ENCODE peak calls at places on chromosomes 12 and 14, in nine cellular contexts. W, R, X, V, I, B, J, Q and O are unnamed samples.

GRCh38 chr14:26596722-26597030 is 1.2 kb downstream of the NOVA1 start:
- DNase-seq in X (peak), I (no peak), V (peak), J (no peak), B (peak), R (no peak), Q (no peak), W (no peak), O (peak)

GRCh38 chr12:83477706-83478105 is 791.0 kb downstream of the TMTC2 start:
- DNase-seq in I (no peak), R (no peak), X (no peak), Q (no peak), W (no peak), J (no peak), B (no peak), V (no peak), O (no peak)

GRCh38 chr12:53105256-53105655 is 2.0 kb downstream of the SOAT2 start:
- DNase-seq in Q (no peak), I (no peak), R (no peak), J (no peak), W (no peak), V (no peak), X (no peak), B (no peak), O (no peak)

GRCh38 chr14:88551936-88552565 is 2.8 kb downstream of the PTPN21 start:
- DNase-seq in R (no peak), I (peak), V (peak), W (no peak), X (no peak), B (peak), J (no peak), Q (peak), O (peak)

GRCh38 chr12:27243006-27243405 is 1.1 kb upstream of the STK38L start:
- DNase-seq in V (no peak), B (no peak), R (no peak), W (no peak), I (no peak), Q (no peak), X (no peak), J (no peak), O (no peak)

GRCh38 chr12:18443768-18444437 is 182.6 kb downstream of the PIK3C2G start:
- DNase-seq in X (no peak), B (peak), R (no peak), J (no peak), W (no peak), Q (no peak), I (no peak), V (peak), O (no peak)

GRCh38 chr12:129966086-129966640 is 62.3 kb upstream of the TMEM132D start:
- DNase-seq in J (no peak), B (no peak), V (no peak), W (no peak), Q (no peak), R (no peak), I (no peak), X (no peak), O (no peak)

GRCh38 chr14:93115920-93116675 is at the start of gene ITPK1:
- DNase-seq in I (peak), J (peak), R (peak), X (peak), W (peak), B (peak), Q (peak), V (peak), O (peak)

GRCh38 chr14:79064200-79064599 is 894.0 kb downstream of the NRXN3 start:
- DNase-seq in W (no peak), X (no peak), Q (no peak), R (no peak), B (no peak), J (no peak), V (no peak), I (peak), O (no peak)

GRCh38 chr12:14960548-14961465 is 594 bp downstream of the ARHGDIB start:
- DNase-seq in Q (no peak), X (no peak), R (no peak), I (no peak), W (peak), J (no peak), B (peak), V (peak), O (no peak)

GRCh38 chr12:111506260-111506659 is 92.9 kb downstream of the ATXN2 start:
- DNase-seq in I (no peak), W (no peak), B (no peak), V (no peak), J (no peak), R (no peak), Q (no peak), X (no peak), O (no peak)

GRCh38 chr14:95250126-95250824 is 69.4 kb downstream of the CLMN start:
- DNase-seq in Q (no peak), R (no peak), I (no peak), W (no peak), B (no peak), X (no peak), J (no peak), V (no peak), O (no peak)

GRCh38 chr14:73443758-73444157 is 14.6 kb downstream of the NUMB start:
- DNase-seq in Q (no peak), X (no peak), R (no peak), W (no peak), I (no peak), V (no peak), B (no peak), J (no peak), O (no peak)

GRCh38 chr12:26319511-26319910 is 124.1 kb downstream of the SSPN start:
- DNase-seq in Q (peak), X (no peak), W (no peak), V (peak), I (no peak), B (peak), R (no peak), J (no peak), O (peak)

GRCh38 chr12:130878193-130879185 is 6.6 kb downstream of the RAN start:
- DNase-seq in I (no peak), X (no peak), W (peak), Q (no peak), V (no peak), B (no peak), J (no peak), R (no peak), O (no peak)

GRCh38 chr12:104694161-104694560 is 237.4 kb downstream of the CHST11 start:
- DNase-seq in W (no peak), V (peak), R (no peak), I (no peak), Q (no peak), J (no peak), B (no peak), X (no peak), O (peak)

GRCh38 chr12:24851816-24852337 is 97.0 kb downstream of the BCAT1 start:
- DNase-seq in Q (no peak), X (no peak), J (no peak), W (no peak), V (no peak), I (no peak), R (no peak), B (no peak), O (no peak)

GRCh38 chr12:49109631-49110172 is 945 bp downstream of the LMBR1L start:
- DNase-seq in Q (no peak), J (no peak), W (peak), V (no peak), I (no peak), X (no peak), R (no peak), B (no peak), O (peak)

GRCh38 chr12:27822076-27822712 is 42.2 kb upstream of the MANSC4 start:
- DNase-seq in Q (no peak), B (peak), V (peak), W (no peak), R (peak), X (peak), I (no peak), J (no peak), O (peak)

GRCh38 chr12:95857799-95858198 is 953 bp upstream of the SNRPF start:
- DNase-seq in I (no peak), V (no peak), Q (no peak), W (peak), J (no peak), X (no peak), B (no peak), R (no peak), O (no peak)

GRCh38 chr14:97162621-97163020 is 365.4 kb downstream of the VRK1 start:
- DNase-seq in R (no peak), J (no peak), W (peak), B (no peak), I (no peak), V (no peak), Q (no peak), X (no peak), O (no peak)